ENCODE peak calls at places on chromosomes 7 and 10, in ten cellular contexts. One of them, this sample, is unnamed. For H3K36me3, the result is how much of the 10 kb centered on the place peaks cover.

GRCh38 chr10:22259280-22259679 is 41.5 kb upstream of the EBLN1 start:
- DNase-seq in SK-N-SH: no peak
- DNase-seq in body of pancreas: no peak
- DNase-seq in psoas muscle: no peak
- DNase-seq in CD8-positive, alpha-beta T cell: no peak
- DNase-seq in A673: no peak
- DNase-seq in CD4-positive, CD25-positive, alpha-beta regulatory T cell: peak
- DNase-seq in HepG2: no peak
- DNase-seq in left ventricle myocardium inferior: no peak
- DNase-seq in naive thymus-derived CD4-positive, alpha-beta T cell: no peak
- DNase-seq in this sample: no peak

GRCh38 chr7:35492451-35493175 is 202.3 kb downstream of the HERPUD2 start:
- DNase-seq in CD8-positive, alpha-beta T cell: no peak
- DNase-seq in body of pancreas: no peak
- DNase-seq in HepG2: no peak
- DNase-seq in left ventricle myocardium inferior: no peak
- DNase-seq in psoas muscle: no peak
- DNase-seq in A673: no peak
- DNase-seq in naive thymus-derived CD4-positive, alpha-beta T cell: no peak
- DNase-seq in SK-N-SH: no peak
- DNase-seq in CD4-positive, CD25-positive, alpha-beta regulatory T cell: no peak
- DNase-seq in this sample: no peak

GRCh38 chr7:18866359-18867036 is 250.9 kb downstream of the TWIST1 start:
- DNase-seq in CD8-positive, alpha-beta T cell: no peak
- DNase-seq in naive thymus-derived CD4-positive, alpha-beta T cell: no peak
- DNase-seq in CD4-positive, CD25-positive, alpha-beta regulatory T cell: no peak
- DNase-seq in A673: peak
- DNase-seq in body of pancreas: peak
- DNase-seq in psoas muscle: peak
- DNase-seq in left ventricle myocardium inferior: peak
- DNase-seq in HepG2: no peak
- DNase-seq in SK-N-SH: no peak
- DNase-seq in this sample: peak

GRCh38 chr10:129864601-129865126 is 99.4 kb downstream of the EBF3 start:
- DNase-seq in A673: no peak
- DNase-seq in left ventricle myocardium inferior: no peak
- DNase-seq in HepG2: no peak
- DNase-seq in psoas muscle: no peak
- DNase-seq in SK-N-SH: no peak
- DNase-seq in CD4-positive, CD25-positive, alpha-beta regulatory T cell: no peak
- DNase-seq in body of pancreas: no peak
- DNase-seq in naive thymus-derived CD4-positive, alpha-beta T cell: no peak
- DNase-seq in CD8-positive, alpha-beta T cell: no peak
- DNase-seq in this sample: no peak

GRCh38 chr10:129466703-129467345 is at the start of gene MGMT:
- DNase-seq in body of pancreas: peak
- DNase-seq in naive thymus-derived CD4-positive, alpha-beta T cell: peak
- DNase-seq in HepG2: peak
- DNase-seq in SK-N-SH: peak
- DNase-seq in psoas muscle: peak
- DNase-seq in CD8-positive, alpha-beta T cell: peak
- DNase-seq in CD4-positive, CD25-positive, alpha-beta regulatory T cell: peak
- DNase-seq in A673: peak
- DNase-seq in left ventricle myocardium inferior: peak
- DNase-seq in this sample: peak

GRCh38 chr7:128910569-128910945 is at the start of gene KCP:
- DNase-seq in CD8-positive, alpha-beta T cell: no peak
- DNase-seq in A673: no peak
- DNase-seq in left ventricle myocardium inferior: no peak
- DNase-seq in CD4-positive, CD25-positive, alpha-beta regulatory T cell: no peak
- DNase-seq in psoas muscle: no peak
- DNase-seq in HepG2: no peak
- DNase-seq in naive thymus-derived CD4-positive, alpha-beta T cell: no peak
- DNase-seq in body of pancreas: no peak
- DNase-seq in SK-N-SH: peak
- DNase-seq in this sample: no peak

GRCh38 chr7:116777613-116778380 is 84.6 kb upstream of the CAPZA2 start:
- DNase-seq in left ventricle myocardium inferior: no peak
- DNase-seq in HepG2: no peak
- DNase-seq in A673: no peak
- DNase-seq in CD4-positive, CD25-positive, alpha-beta regulatory T cell: no peak
- DNase-seq in CD8-positive, alpha-beta T cell: no peak
- DNase-seq in SK-N-SH: no peak
- DNase-seq in body of pancreas: no peak
- DNase-seq in naive thymus-derived CD4-positive, alpha-beta T cell: no peak
- DNase-seq in psoas muscle: no peak
- DNase-seq in this sample: peak

GRCh38 chr7:131835141-131835540 is 278.7 kb upstream of the PODXL start:
- DNase-seq in HepG2: no peak
- DNase-seq in left ventricle myocardium inferior: no peak
- DNase-seq in naive thymus-derived CD4-positive, alpha-beta T cell: no peak
- DNase-seq in SK-N-SH: no peak
- DNase-seq in CD4-positive, CD25-positive, alpha-beta regulatory T cell: no peak
- DNase-seq in psoas muscle: no peak
- DNase-seq in A673: no peak
- DNase-seq in CD8-positive, alpha-beta T cell: no peak
- DNase-seq in body of pancreas: no peak
- DNase-seq in this sample: no peak

GRCh38 chr7:126574276-126574675 is 678.5 kb downstream of the GRM8 start:
- DNase-seq in HepG2: no peak
- DNase-seq in SK-N-SH: no peak
- DNase-seq in CD8-positive, alpha-beta T cell: no peak
- DNase-seq in body of pancreas: no peak
- DNase-seq in CD4-positive, CD25-positive, alpha-beta regulatory T cell: no peak
- DNase-seq in naive thymus-derived CD4-positive, alpha-beta T cell: no peak
- DNase-seq in psoas muscle: no peak
- DNase-seq in A673: no peak
- DNase-seq in left ventricle myocardium inferior: no peak
- DNase-seq in this sample: peak

GRCh38 chr7:69772699-69773436 is 174.6 kb downstream of the AUTS2 start:
- DNase-seq in A673: no peak
- DNase-seq in body of pancreas: no peak
- DNase-seq in HepG2: no peak
- DNase-seq in SK-N-SH: no peak
- DNase-seq in CD4-positive, CD25-positive, alpha-beta regulatory T cell: no peak
- DNase-seq in CD8-positive, alpha-beta T cell: no peak
- DNase-seq in psoas muscle: no peak
- DNase-seq in left ventricle myocardium inferior: no peak
- DNase-seq in naive thymus-derived CD4-positive, alpha-beta T cell: no peak
- DNase-seq in this sample: no peak

DNA sequence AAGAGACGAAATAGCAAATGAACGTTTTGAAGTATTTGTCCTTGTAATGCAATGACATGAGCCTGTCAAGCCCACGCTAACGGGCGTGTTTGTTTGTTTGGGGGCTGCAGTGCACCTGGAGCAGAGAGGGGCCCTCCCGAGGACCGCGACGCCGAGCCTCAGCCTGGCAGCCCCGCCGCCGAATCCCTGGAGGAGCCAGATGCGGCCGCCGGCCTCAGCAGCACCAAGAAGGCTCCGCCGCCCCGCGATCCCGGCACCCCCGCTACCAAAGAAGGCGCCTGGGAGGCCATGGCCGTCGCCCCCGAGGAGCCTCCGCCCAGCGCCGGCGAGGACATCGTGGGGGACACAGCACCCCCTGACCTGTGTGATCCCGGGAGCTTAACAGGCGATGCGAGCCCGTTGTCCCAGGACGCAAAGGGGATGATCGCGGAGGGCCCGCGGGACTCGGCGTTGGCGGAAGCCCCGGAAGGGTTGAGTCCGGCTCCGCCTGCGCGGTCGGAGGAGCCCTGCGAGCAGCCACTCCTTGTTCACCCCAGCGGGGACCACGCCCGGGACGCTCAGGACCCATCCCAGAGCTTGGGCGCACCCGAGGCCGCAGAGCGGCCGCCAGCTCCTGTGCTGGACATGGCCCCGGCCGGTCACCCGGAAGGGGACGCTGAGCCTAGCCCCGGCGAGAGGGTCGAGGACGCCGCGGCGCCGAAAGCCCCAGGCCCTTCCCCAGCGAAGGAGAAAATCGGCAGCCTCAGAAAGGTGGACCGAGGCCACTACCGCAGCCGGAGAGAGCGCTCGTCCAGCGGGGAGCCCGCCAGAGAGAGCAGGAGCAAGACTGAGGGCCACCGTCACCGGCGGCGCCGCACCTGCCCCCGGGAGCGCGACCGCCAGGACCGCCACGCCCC is 118.5 kb downstream of the CYTH3 start:
- DNase-seq in CD4-positive, CD25-positive, alpha-beta regulatory T cell: no peak
- DNase-seq in body of pancreas: no peak
- DNase-seq in left ventricle myocardium inferior: no peak
- DNase-seq in A673: no peak
- DNase-seq in CD8-positive, alpha-beta T cell: no peak
- DNase-seq in HepG2: no peak
- DNase-seq in SK-N-SH: no peak
- DNase-seq in naive thymus-derived CD4-positive, alpha-beta T cell: no peak
- DNase-seq in psoas muscle: no peak
- DNase-seq in this sample: no peak
- H3K36me3 ChIP-seq in CD4-positive, CD25-positive, alpha-beta regulatory T cell: half or more
- H3K36me3 ChIP-seq in body of pancreas: under half
- H3K36me3 ChIP-seq in left ventricle myocardium inferior: half or more
- H3K36me3 ChIP-seq in A673: half or more
- H3K36me3 ChIP-seq in CD8-positive, alpha-beta T cell: under half
- H3K36me3 ChIP-seq in HepG2: under half
- H3K36me3 ChIP-seq in SK-N-SH: half or more
- H3K36me3 ChIP-seq in naive thymus-derived CD4-positive, alpha-beta T cell: under half
- H3K36me3 ChIP-seq in psoas muscle: under half
- H3K36me3 ChIP-seq in this sample: under half

GRCh38 chr7:149005427-149006344 is 22.6 kb downstream of the PDIA4 start:
- DNase-seq in SK-N-SH: peak
- DNase-seq in naive thymus-derived CD4-positive, alpha-beta T cell: peak
- DNase-seq in left ventricle myocardium inferior: peak
- DNase-seq in CD8-positive, alpha-beta T cell: peak
- DNase-seq in A673: peak
- DNase-seq in CD4-positive, CD25-positive, alpha-beta regulatory T cell: peak
- DNase-seq in HepG2: peak
- DNase-seq in psoas muscle: peak
- DNase-seq in body of pancreas: peak
- DNase-seq in this sample: peak
- H3K36me3 ChIP-seq in SK-N-SH: half or more
- H3K36me3 ChIP-seq in naive thymus-derived CD4-positive, alpha-beta T cell: under half
- H3K36me3 ChIP-seq in left ventricle myocardium inferior: half or more
- H3K36me3 ChIP-seq in CD8-positive, alpha-beta T cell: under half
- H3K36me3 ChIP-seq in A673: half or more
- H3K36me3 ChIP-seq in CD4-positive, CD25-positive, alpha-beta regulatory T cell: under half
- H3K36me3 ChIP-seq in HepG2: under half
- H3K36me3 ChIP-seq in psoas muscle: under half
- H3K36me3 ChIP-seq in body of pancreas: under half
- H3K36me3 ChIP-seq in this sample: under half

GRCh38 chr7:151377406-151377805 is 32.4 kb downstream of the WDR86 start:
- DNase-seq in body of pancreas: no peak
- DNase-seq in HepG2: no peak
- DNase-seq in SK-N-SH: peak
- DNase-seq in psoas muscle: no peak
- DNase-seq in left ventricle myocardium inferior: no peak
- DNase-seq in CD8-positive, alpha-beta T cell: no peak
- DNase-seq in CD4-positive, CD25-positive, alpha-beta regulatory T cell: no peak
- DNase-seq in naive thymus-derived CD4-positive, alpha-beta T cell: no peak
- DNase-seq in A673: no peak
- DNase-seq in this sample: no peak

GRCh38 chr7:151378496-151379192 is 31.2 kb downstream of the WDR86 start:
- DNase-seq in left ventricle myocardium inferior: no peak
- DNase-seq in naive thymus-derived CD4-positive, alpha-beta T cell: no peak
- DNase-seq in HepG2: no peak
- DNase-seq in psoas muscle: no peak
- DNase-seq in body of pancreas: no peak
- DNase-seq in SK-N-SH: no peak
- DNase-seq in A673: no peak
- DNase-seq in CD8-positive, alpha-beta T cell: no peak
- DNase-seq in CD4-positive, CD25-positive, alpha-beta regulatory T cell: no peak
- DNase-seq in this sample: no peak

GRCh38 chr7:151376218-151376902 is 33.5 kb downstream of the WDR86 start:
- DNase-seq in CD4-positive, CD25-positive, alpha-beta regulatory T cell: no peak
- DNase-seq in psoas muscle: no peak
- DNase-seq in SK-N-SH: no peak
- DNase-seq in CD8-positive, alpha-beta T cell: no peak
- DNase-seq in left ventricle myocardium inferior: no peak
- DNase-seq in naive thymus-derived CD4-positive, alpha-beta T cell: no peak
- DNase-seq in A673: no peak
- DNase-seq in body of pancreas: no peak
- DNase-seq in HepG2: no peak
- DNase-seq in this sample: no peak

GRCh38 chr7:151379193-151379520 is 30.7 kb downstream of the WDR86 start:
- DNase-seq in left ventricle myocardium inferior: no peak
- DNase-seq in body of pancreas: no peak
- DNase-seq in SK-N-SH: no peak
- DNase-seq in HepG2: no peak
- DNase-seq in CD4-positive, CD25-positive, alpha-beta regulatory T cell: no peak
- DNase-seq in psoas muscle: no peak
- DNase-seq in naive thymus-derived CD4-positive, alpha-beta T cell: no peak
- DNase-seq in CD8-positive, alpha-beta T cell: no peak
- DNase-seq in A673: no peak
- DNase-seq in this sample: no peak

DNA sequence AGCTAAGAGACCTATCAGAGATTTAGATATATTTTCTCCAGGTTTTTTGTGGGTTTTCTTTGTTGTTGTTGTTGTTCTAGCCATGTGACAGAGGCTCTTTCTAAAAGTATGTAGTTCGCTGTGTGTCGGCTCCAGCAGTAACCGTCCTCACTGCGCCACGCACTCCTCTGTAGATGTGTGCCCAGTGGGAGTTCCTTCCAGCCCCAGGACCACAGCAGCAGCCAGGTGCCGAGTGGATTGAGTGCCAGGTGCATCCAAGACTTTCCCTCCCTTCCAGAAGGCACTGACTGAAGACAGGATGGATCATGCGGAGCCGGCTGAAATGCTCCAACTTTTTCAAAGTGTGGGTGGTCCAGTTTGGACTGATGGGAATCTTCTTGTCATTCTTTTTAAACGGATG is 31.8 kb downstream of the WDR86 start:
- DNase-seq in CD4-positive, CD25-positive, alpha-beta regulatory T cell: no peak
- DNase-seq in left ventricle myocardium inferior: no peak
- DNase-seq in psoas muscle: no peak
- DNase-seq in CD8-positive, alpha-beta T cell: no peak
- DNase-seq in A673: no peak
- DNase-seq in SK-N-SH: no peak
- DNase-seq in naive thymus-derived CD4-positive, alpha-beta T cell: no peak
- DNase-seq in body of pancreas: no peak
- DNase-seq in HepG2: no peak
- DNase-seq in this sample: no peak
- H3K36me3 ChIP-seq in CD4-positive, CD25-positive, alpha-beta regulatory T cell: under half
- H3K36me3 ChIP-seq in left ventricle myocardium inferior: half or more
- H3K36me3 ChIP-seq in psoas muscle: under half
- H3K36me3 ChIP-seq in CD8-positive, alpha-beta T cell: under half
- H3K36me3 ChIP-seq in A673: under half
- H3K36me3 ChIP-seq in SK-N-SH: half or more
- H3K36me3 ChIP-seq in naive thymus-derived CD4-positive, alpha-beta T cell: under half
- H3K36me3 ChIP-seq in body of pancreas: under half
- H3K36me3 ChIP-seq in HepG2: under half
- H3K36me3 ChIP-seq in this sample: under half

DNA sequence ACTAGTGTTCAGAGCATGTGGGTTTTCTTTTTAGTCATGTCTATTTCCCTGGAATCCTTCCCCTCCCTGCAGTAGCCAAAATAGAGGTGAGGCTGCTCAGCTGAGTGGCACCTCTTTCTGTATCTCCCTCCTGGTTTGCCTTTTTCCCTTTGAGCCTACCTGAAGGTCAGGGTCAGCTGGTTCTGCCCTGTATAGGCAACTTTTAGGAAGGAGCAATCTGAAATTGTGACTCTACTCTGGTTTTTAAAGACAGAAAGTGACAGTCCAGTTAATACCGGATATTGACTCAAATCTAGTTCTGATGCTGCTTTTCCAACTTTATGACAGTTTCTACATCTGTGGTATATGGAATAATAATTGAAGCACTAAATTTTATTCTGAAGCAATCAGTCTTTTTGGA is 26.0 kb downstream of the CCM2 start:
- DNase-seq in CD8-positive, alpha-beta T cell: no peak
- DNase-seq in naive thymus-derived CD4-positive, alpha-beta T cell: no peak
- DNase-seq in body of pancreas: no peak
- DNase-seq in left ventricle myocardium inferior: no peak
- DNase-seq in CD4-positive, CD25-positive, alpha-beta regulatory T cell: peak
- DNase-seq in HepG2: no peak
- DNase-seq in psoas muscle: no peak
- DNase-seq in A673: no peak
- DNase-seq in SK-N-SH: no peak
- DNase-seq in this sample: no peak
- H3K36me3 ChIP-seq in CD8-positive, alpha-beta T cell: under half
- H3K36me3 ChIP-seq in naive thymus-derived CD4-positive, alpha-beta T cell: under half
- H3K36me3 ChIP-seq in body of pancreas: under half
- H3K36me3 ChIP-seq in left ventricle myocardium inferior: under half
- H3K36me3 ChIP-seq in CD4-positive, CD25-positive, alpha-beta regulatory T cell: under half
- H3K36me3 ChIP-seq in HepG2: under half
- H3K36me3 ChIP-seq in psoas muscle: under half
- H3K36me3 ChIP-seq in A673: under half
- H3K36me3 ChIP-seq in SK-N-SH: under half
- H3K36me3 ChIP-seq in this sample: under half